ENCODE peak calls at places on chromosomes 3 and 15, in ten cellular contexts. N is EL; O is PC-9; K is activated gamma-delta T cell; R is activated T-cell treated with anti-CD3 and anti-CD28 coated beads, Interleukin-2, amount 50 U/mL, for 72 hours; T is A172; H is right cardiac atrium; U is kidney tubule cell; P is NCI-H460; A is nucleus accumbens. F is an unnamed sample.

GRCh38 chr3:43765417-43766030 is 74.8 kb downstream of the ABHD5 start:
- DNase-seq in H (peak), U (peak), K (no peak), R (no peak), T (no peak), P (no peak), A (no peak), N (peak), O (peak), F (peak)

GRCh38 chr3:79729096-79729495 is 38.7 kb downstream of the ROBO1 start:
- DNase-seq in A (no peak), K (no peak), U (peak), T (no peak), P (no peak), R (no peak), N (no peak), H (no peak), O (no peak), F (no peak)

GRCh38 chr3:198113219-198114053 is 153.4 kb downstream of the LMLN start:
- DNase-seq in T (no peak), P (no peak), O (no peak), N (no peak), K (no peak), U (no peak), A (no peak), R (peak), H (peak), F (no peak)

GRCh38 chr15:42650208-42651066 is 75.0 kb downstream of the STARD9 start:
- DNase-seq in H (peak), P (peak), U (peak), N (peak), T (peak), R (peak), K (no peak), O (no peak), A (peak), F (peak)

GRCh38 chr3:55818485-55818884 is 331.4 kb upstream of the WNT5A start:
- DNase-seq in O (no peak), N (no peak), U (no peak), T (no peak), K (no peak), H (no peak), P (no peak), R (no peak), A (no peak), F (no peak)

GRCh38 chr15:42091753-42092665 is 2.4 kb downstream of the PLA2G4D start:
- DNase-seq in A (no peak), K (no peak), O (peak), H (no peak), N (peak), R (no peak), U (peak), P (peak), T (peak), F (no peak)

GRCh38 chr15:100284191-100284590 is 57.6 kb downstream of the ADAMTS17 start:
- DNase-seq in P (no peak), O (peak), T (no peak), K (no peak), A (no peak), R (no peak), U (peak), H (no peak), N (no peak), F (no peak)

GRCh38 chr15:46766021-46766420 is 951.3 kb upstream of the SEMA6D start:
- DNase-seq in O (no peak), H (no peak), T (no peak), A (no peak), P (no peak), K (no peak), R (no peak), N (no peak), U (no peak), F (no peak)

GRCh38 chr3:27568393-27568792 is 84.2 kb upstream of the SLC4A7 start:
- DNase-seq in A (no peak), O (no peak), P (no peak), H (peak), T (peak), N (peak), U (no peak), R (no peak), K (no peak), F (peak)

GRCh38 chr15:65083262-65083701 is 6.7 kb downstream of the KBTBD13 start:
- DNase-seq in T (no peak), H (no peak), P (no peak), K (no peak), U (no peak), O (no peak), A (no peak), N (no peak), R (no peak), F (peak)

GRCh38 chr3:160827516-160827915 is 71.5 kb downstream of the PPM1L start:
- DNase-seq in T (no peak), A (no peak), O (no peak), R (no peak), N (no peak), U (no peak), H (no peak), K (no peak), P (no peak), F (no peak)

GRCh38 chr15:65651042-65651322 is 29.2 kb downstream of the SLC24A1 start:
- DNase-seq in U (no peak), O (no peak), R (no peak), T (no peak), K (no peak), H (no peak), P (no peak), N (no peak), A (no peak), F (no peak)

GRCh38 chr3:194985031-194985578 is 285.9 kb downstream of the XXYLT1 start:
- DNase-seq in K (no peak), A (no peak), O (no peak), R (no peak), P (peak), N (peak), U (peak), H (peak), T (no peak), F (peak)

GRCh38 chr15:36117394-36117793 is 462.0 kb upstream of the CDIN1 start:
- DNase-seq in A (no peak), K (no peak), N (no peak), R (no peak), U (no peak), T (no peak), O (no peak), P (no peak), H (no peak), F (no peak)

GRCh38 chr15:74275957-74276356 is 39.8 kb downstream of the CCDC33 start:
- DNase-seq in O (no peak), T (no peak), R (no peak), N (no peak), P (no peak), H (no peak), K (no peak), U (no peak), A (no peak), F (no peak)

GRCh38 chr3:150242220-150242938 is 165.7 kb upstream of the TSC22D2 start:
- DNase-seq in A (no peak), H (no peak), K (no peak), O (no peak), R (no peak), T (no peak), N (peak), P (no peak), U (no peak), F (peak)

GRCh38 chr15:75089781-75090734 is 66.7 kb downstream of the PPCDC start:
- DNase-seq in O (peak), N (no peak), P (no peak), A (no peak), H (peak), R (no peak), T (peak), K (no peak), U (no peak), F (no peak)

GRCh38 chr15:23497710-23498111 is 50.7 kb upstream of the GOLGA6L2 start:
- DNase-seq in P (peak), N (peak), T (peak), H (no peak), O (no peak), R (no peak), U (peak), K (no peak), A (no peak), F (no peak)

GRCh38 chr3:129558772-129559564 is 16.0 kb downstream of the H1-8 start:
- DNase-seq in O (peak), U (peak), T (peak), R (no peak), P (no peak), N (peak), A (no peak), H (peak), K (no peak), F (peak)

GRCh38 chr3:47850062-47850802 is 47.3 kb downstream of the DHX30 start:
- DNase-seq in A (no peak), T (peak), O (no peak), K (no peak), H (no peak), R (no peak), P (peak), U (peak), N (peak), F (peak)

GRCh38 chr3:177601120-177601519 is 403.8 kb upstream of the TBL1XR1 start:
- DNase-seq in A (no peak), O (peak), U (no peak), T (no peak), H (no peak), N (no peak), R (no peak), P (no peak), K (no peak), F (no peak)

GRCh38 chr3:179182892-179183291 is 34.7 kb downstream of the PIK3CA start:
- DNase-seq in A (no peak), N (no peak), T (no peak), U (no peak), K (no peak), R (no peak), P (no peak), H (no peak), O (no peak), F (peak)

GRCh38 chr15:69568621-69569020 is 116.0 kb downstream of the RPLP1 start:
- DNase-seq in A (no peak), U (peak), O (no peak), N (peak), H (no peak), T (peak), R (no peak), K (no peak), P (no peak), F (peak)

GRCh38 chr15:33738941-33739664 is 229.2 kb upstream of the CHRM5 start:
- DNase-seq in N (no peak), P (no peak), A (no peak), R (no peak), O (no peak), T (no peak), H (no peak), K (no peak), U (no peak), F (no peak)

GRCh38 chr15:49927462-49927861 is 191.6 kb downstream of the ATP8B4 start:
- DNase-seq in R (no peak), N (peak), P (no peak), A (no peak), K (no peak), U (no peak), O (no peak), H (no peak), T (no peak), F (peak)

F was measured in HCEC 1CT.